ENCODE peak calls at places on chromosomes 5 and 9, in four cellular contexts. One of them, this sample, is unnamed.
A peak's percentile ranks its signal among the peaks of the same experiment; 100 is the strongest.

GRCh38 chr9:129559506-129559881 is 61.4 kb downstream of the C9orf50 start:
- DNase-seq in effector memory CD4-positive, alpha-beta T cell: no peak
- DNase-seq in GM23338: no peak
- DNase-seq in fibroblast of pulmonary artery: no peak
- DNase-seq in this sample: no peak

GRCh38 chr9:126838895-126839294 is 21.5 kb upstream of the ZBTB34 start:
- DNase-seq in effector memory CD4-positive, alpha-beta T cell: no peak
- DNase-seq in GM23338: no peak
- DNase-seq in fibroblast of pulmonary artery: no peak
- DNase-seq in this sample: no peak

GRCh38 chr9:103183569-103184191 is 188.5 kb downstream of the CYLC2 start:
- DNase-seq in effector memory CD4-positive, alpha-beta T cell: no peak
- DNase-seq in GM23338: peak; percentile 1
- DNase-seq in fibroblast of pulmonary artery: no peak
- DNase-seq in this sample: peak; percentile 53

GRCh38 chr5:115372121-115372520 is 75.7 kb upstream of the CCDC112 start:
- DNase-seq in effector memory CD4-positive, alpha-beta T cell: no peak
- DNase-seq in GM23338: no peak
- DNase-seq in fibroblast of pulmonary artery: peak; percentile 50
- DNase-seq in this sample: peak; percentile 67

GRCh38 chr5:73215891-73216610 is 43.1 kb downstream of the TMEM174 start:
- DNase-seq in effector memory CD4-positive, alpha-beta T cell: peak; percentile 26
- DNase-seq in GM23338: peak; percentile 89
- DNase-seq in fibroblast of pulmonary artery: peak; percentile 73
- DNase-seq in this sample: peak; percentile 78

GRCh38 chr9:37029304-37029775 is 4.7 kb downstream of the PAX5 start:
- DNase-seq in effector memory CD4-positive, alpha-beta T cell: no peak
- DNase-seq in GM23338: peak; percentile 54
- DNase-seq in fibroblast of pulmonary artery: no peak
- DNase-seq in this sample: no peak

GRCh38 chr5:132674671-132675506 is 1.1 kb downstream of the IL4 start:
- DNase-seq in effector memory CD4-positive, alpha-beta T cell: no peak
- DNase-seq in GM23338: no peak
- DNase-seq in fibroblast of pulmonary artery: peak; percentile 96
- DNase-seq in this sample: peak; percentile 95

GRCh38 chr5:139690385-139691274 is 42.5 kb downstream of the CXXC5 start:
- DNase-seq in effector memory CD4-positive, alpha-beta T cell: no peak
- DNase-seq in GM23338: peak; percentile 48
- DNase-seq in fibroblast of pulmonary artery: peak; percentile 50
- DNase-seq in this sample: no peak

GRCh38 chr5:90941002-90941720 is 382.6 kb downstream of the ADGRV1 start:
- DNase-seq in effector memory CD4-positive, alpha-beta T cell: no peak
- DNase-seq in GM23338: no peak
- DNase-seq in fibroblast of pulmonary artery: no peak
- DNase-seq in this sample: no peak

GRCh38 chr9:114500583-114501292 is 4.5 kb downstream of the WHRN start:
- DNase-seq in effector memory CD4-positive, alpha-beta T cell: no peak
- DNase-seq in GM23338: no peak
- DNase-seq in fibroblast of pulmonary artery: no peak
- DNase-seq in this sample: no peak

GRCh38 chr5:139468421-139468931 is 2.3 kb upstream of the SMIM33 start:
- DNase-seq in effector memory CD4-positive, alpha-beta T cell: no peak
- DNase-seq in GM23338: peak; percentile 51
- DNase-seq in fibroblast of pulmonary artery: no peak
- DNase-seq in this sample: peak; percentile 28

GRCh38 chr5:10885026-10885425 is 124.0 kb upstream of the DAP start:
- DNase-seq in effector memory CD4-positive, alpha-beta T cell: no peak
- DNase-seq in GM23338: no peak
- DNase-seq in fibroblast of pulmonary artery: no peak
- DNase-seq in this sample: peak; percentile 36

GRCh38 chr9:134992755-134993124 is 75.0 kb upstream of the FCN1 start:
- DNase-seq in effector memory CD4-positive, alpha-beta T cell: no peak
- DNase-seq in GM23338: no peak
- DNase-seq in fibroblast of pulmonary artery: no peak
- DNase-seq in this sample: no peak

GRCh38 chr9:84583866-84584265 is 85.7 kb upstream of the NTRK2 start:
- DNase-seq in effector memory CD4-positive, alpha-beta T cell: no peak
- DNase-seq in GM23338: no peak
- DNase-seq in fibroblast of pulmonary artery: no peak
- DNase-seq in this sample: peak; percentile 48

GRCh38 chr5:63070001-63070400 is 491.4 kb downstream of the LRRC70 start:
- DNase-seq in effector memory CD4-positive, alpha-beta T cell: no peak
- DNase-seq in GM23338: peak; percentile 19
- DNase-seq in fibroblast of pulmonary artery: no peak
- DNase-seq in this sample: no peak

GRCh38 chr9:14344846-14345585 is 31.1 kb upstream of the NFIB start:
- DNase-seq in effector memory CD4-positive, alpha-beta T cell: no peak
- DNase-seq in GM23338: peak; percentile 73
- DNase-seq in fibroblast of pulmonary artery: no peak
- DNase-seq in this sample: no peak

GRCh38 chr9:136148766-136149165 is 30.1 kb upstream of the TMEM250 start:
- DNase-seq in effector memory CD4-positive, alpha-beta T cell: no peak
- DNase-seq in GM23338: no peak
- DNase-seq in fibroblast of pulmonary artery: no peak
- DNase-seq in this sample: no peak

GRCh38 chr5:142063878-142064331 is 44.7 kb upstream of the NDFIP1 start:
- DNase-seq in effector memory CD4-positive, alpha-beta T cell: no peak
- DNase-seq in GM23338: peak; percentile 78
- DNase-seq in fibroblast of pulmonary artery: peak; percentile 80
- DNase-seq in this sample: no peak

GRCh38 chr5:179908528-179908927 is 831 bp upstream of the TBC1D9B start:
- DNase-seq in effector memory CD4-positive, alpha-beta T cell: no peak
- DNase-seq in GM23338: peak; percentile 84
- DNase-seq in fibroblast of pulmonary artery: no peak
- DNase-seq in this sample: no peak

GRCh38 chr9:129058965-129059795 is 21.7 kb upstream of the DOLPP1 start:
- DNase-seq in effector memory CD4-positive, alpha-beta T cell: no peak
- DNase-seq in GM23338: no peak
- DNase-seq in fibroblast of pulmonary artery: peak; percentile 33
- DNase-seq in this sample: no peak

GRCh38 chr5:160021818-160022446 is 13.0 kb downstream of the TTC1 start:
- DNase-seq in effector memory CD4-positive, alpha-beta T cell: peak; percentile 15
- DNase-seq in GM23338: peak; percentile 77
- DNase-seq in fibroblast of pulmonary artery: peak; percentile 84
- DNase-seq in this sample: peak; percentile 71

GRCh38 chr9:110049699-110050450 is 158.1 kb downstream of the C9orf152 start:
- DNase-seq in effector memory CD4-positive, alpha-beta T cell: no peak
- DNase-seq in GM23338: peak; percentile 69
- DNase-seq in fibroblast of pulmonary artery: peak; percentile 47
- DNase-seq in this sample: peak; percentile 39

GRCh38 chr9:123260340-123260739 is 8.0 kb downstream of the STRBP start:
- DNase-seq in effector memory CD4-positive, alpha-beta T cell: no peak
- DNase-seq in GM23338: no peak
- DNase-seq in fibroblast of pulmonary artery: no peak
- DNase-seq in this sample: no peak

GRCh38 chr5:135174315-135175096 is 140.5 kb upstream of the PITX1 start:
- DNase-seq in effector memory CD4-positive, alpha-beta T cell: no peak
- DNase-seq in GM23338: peak; percentile 69
- DNase-seq in fibroblast of pulmonary artery: no peak
- DNase-seq in this sample: no peak

GRCh38 chr9:123614503-123615258 is 258.7 kb downstream of the CRB2 start:
- DNase-seq in effector memory CD4-positive, alpha-beta T cell: no peak
- DNase-seq in GM23338: no peak
- DNase-seq in fibroblast of pulmonary artery: no peak
- DNase-seq in this sample: no peak

GRCh38 chr5:38715671-38716070 is 130.1 kb upstream of the OSMR start:
- DNase-seq in effector memory CD4-positive, alpha-beta T cell: no peak
- DNase-seq in GM23338: no peak
- DNase-seq in fibroblast of pulmonary artery: peak; percentile 31
- DNase-seq in this sample: no peak

GRCh38 chr9:129143461-129143927 is 32.3 kb downstream of the PTPA start:
- DNase-seq in effector memory CD4-positive, alpha-beta T cell: no peak
- DNase-seq in GM23338: peak; percentile 78
- DNase-seq in fibroblast of pulmonary artery: peak; percentile 97
- DNase-seq in this sample: no peak

GRCh38 chr9:18245911-18246310 is 228.0 kb upstream of the ADAMTSL1 start:
- DNase-seq in effector memory CD4-positive, alpha-beta T cell: no peak
- DNase-seq in GM23338: no peak
- DNase-seq in fibroblast of pulmonary artery: no peak
- DNase-seq in this sample: no peak

GRCh38 chr9:87873607-87874319 is 8.9 kb upstream of the SPATA31E1 start:
- DNase-seq in effector memory CD4-positive, alpha-beta T cell: no peak
- DNase-seq in GM23338: no peak
- DNase-seq in fibroblast of pulmonary artery: no peak
- DNase-seq in this sample: no peak

GRCh38 chr5:133967715-133968056 is 739 bp downstream of the C5orf15 start:
- DNase-seq in effector memory CD4-positive, alpha-beta T cell: no peak
- DNase-seq in GM23338: peak; percentile 47
- DNase-seq in fibroblast of pulmonary artery: peak; percentile 33
- DNase-seq in this sample: peak; percentile 10

GRCh38 chr5:43039468-43040286 is 442 bp downstream of the ANXA2R start:
- DNase-seq in effector memory CD4-positive, alpha-beta T cell: peak; percentile 43
- DNase-seq in GM23338: peak; percentile 60
- DNase-seq in fibroblast of pulmonary artery: peak; percentile 92
- DNase-seq in this sample: peak; percentile 77

DNA sequence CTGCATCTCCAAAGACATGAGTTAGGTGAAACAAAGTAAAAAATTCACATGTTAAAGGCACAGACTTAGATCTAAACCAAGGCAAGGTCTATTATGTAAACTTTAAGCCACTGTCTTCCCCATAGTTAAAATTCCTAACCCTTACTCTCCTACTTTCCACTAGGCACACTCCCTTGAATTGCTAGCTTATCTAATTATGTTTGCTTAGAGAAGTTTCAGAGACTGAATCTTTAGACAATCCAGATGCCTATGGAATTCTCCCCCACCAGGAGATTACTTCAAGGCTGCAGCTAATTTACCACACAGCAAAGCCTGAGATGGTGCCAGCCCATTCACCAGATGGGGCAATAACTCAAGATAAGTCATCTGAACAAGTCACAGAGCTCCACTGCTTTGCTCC is 803.1 kb upstream of the COX7C start:
- DNase-seq in effector memory CD4-positive, alpha-beta T cell: no peak
- DNase-seq in GM23338: peak; percentile 70
- DNase-seq in fibroblast of pulmonary artery: no peak
- DNase-seq in this sample: no peak
- H3K4me3 ChIP-seq in effector memory CD4-positive, alpha-beta T cell: no peak overlapping the region
- H3K4me3 ChIP-seq in GM23338: no peak overlapping the region
- H3K4me3 ChIP-seq in fibroblast of pulmonary artery: no peak overlapping the region
- H3K4me3 ChIP-seq in this sample: no peak overlapping the region

GRCh38 chr9:133273819-133274218 is 1.2 kb downstream of the ABO start:
- DNase-seq in effector memory CD4-positive, alpha-beta T cell: no peak
- DNase-seq in GM23338: no peak
- DNase-seq in fibroblast of pulmonary artery: no peak
- DNase-seq in this sample: no peak

GRCh38 chr9:133273098-133273497 is 1.9 kb downstream of the ABO start:
- DNase-seq in effector memory CD4-positive, alpha-beta T cell: no peak
- DNase-seq in GM23338: no peak
- DNase-seq in fibroblast of pulmonary artery: no peak
- DNase-seq in this sample: no peak

GRCh38 chr9:133276001-133276884 is 1.2 kb upstream of the ABO start:
- DNase-seq in effector memory CD4-positive, alpha-beta T cell: no peak
- DNase-seq in GM23338: no peak
- DNase-seq in fibroblast of pulmonary artery: no peak
- DNase-seq in this sample: no peak

GRCh38 chr9:133275105-133276000 is at the start of gene ABO:
- DNase-seq in effector memory CD4-positive, alpha-beta T cell: no peak
- DNase-seq in GM23338: peak; percentile 74
- DNase-seq in fibroblast of pulmonary artery: no peak
- DNase-seq in this sample: no peak

GRCh38 chr9:133274236-133275104 is 531 bp downstream of the ABO start:
- DNase-seq in effector memory CD4-positive, alpha-beta T cell: no peak
- DNase-seq in GM23338: peak; percentile 46
- DNase-seq in fibroblast of pulmonary artery: no peak
- DNase-seq in this sample: no peak
- H3K4me3 ChIP-seq in effector memory CD4-positive, alpha-beta T cell: no peak overlapping the region
- H3K4me3 ChIP-seq in GM23338: peak overlapping the region; percentile 63
- H3K4me3 ChIP-seq in fibroblast of pulmonary artery: no peak overlapping the region
- H3K4me3 ChIP-seq in this sample: no peak overlapping the region

GRCh38 chr5:126863402-126863801 is 86.5 kb downstream of the LMNB1 start:
- DNase-seq in effector memory CD4-positive, alpha-beta T cell: no peak
- DNase-seq in GM23338: no peak
- DNase-seq in fibroblast of pulmonary artery: no peak
- DNase-seq in this sample: no peak
- H3K4me3 ChIP-seq in effector memory CD4-positive, alpha-beta T cell: no peak overlapping the region
- H3K4me3 ChIP-seq in GM23338: no peak overlapping the region
- H3K4me3 ChIP-seq in fibroblast of pulmonary artery: no peak overlapping the region
- H3K4me3 ChIP-seq in this sample: no peak overlapping the region

DNA sequence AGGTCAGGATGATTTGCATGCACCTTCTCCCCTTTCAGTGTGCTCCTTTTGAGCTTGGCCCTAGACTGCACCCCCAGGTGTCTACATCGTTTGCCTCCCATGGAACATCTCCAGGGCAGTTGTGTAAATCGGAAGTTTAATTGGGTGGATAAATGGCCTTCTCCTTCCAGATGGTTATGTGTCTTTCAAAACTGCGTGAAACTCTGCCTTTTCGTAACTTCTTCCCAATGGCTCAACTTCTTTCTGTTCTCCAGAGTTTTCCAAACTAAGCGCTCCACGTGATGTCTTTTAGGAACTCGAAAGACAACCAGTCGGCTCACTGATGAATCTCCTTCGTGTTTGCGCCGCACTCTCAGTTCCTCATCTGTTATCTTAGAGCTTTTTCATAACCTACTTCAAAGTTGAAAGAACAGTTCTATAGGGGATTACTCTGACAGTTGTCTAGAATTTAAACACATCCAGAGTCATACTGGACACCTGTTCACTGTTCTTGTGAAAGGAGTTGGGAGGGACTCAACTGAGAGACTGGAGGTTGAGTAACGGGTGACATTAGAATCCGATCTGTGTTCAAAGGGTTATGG is 1.8 kb downstream of the ADAMTS19 start:
- DNase-seq in effector memory CD4-positive, alpha-beta T cell: no peak
- DNase-seq in GM23338: no peak
- DNase-seq in fibroblast of pulmonary artery: no peak
- DNase-seq in this sample: no peak
- H3K4me3 ChIP-seq in effector memory CD4-positive, alpha-beta T cell: no peak overlapping the region
- H3K4me3 ChIP-seq in GM23338: peak overlapping the region; percentile 87
- H3K4me3 ChIP-seq in fibroblast of pulmonary artery: peak overlapping the region; percentile 58
- H3K4me3 ChIP-seq in this sample: peak overlapping the region; percentile 62

DNA sequence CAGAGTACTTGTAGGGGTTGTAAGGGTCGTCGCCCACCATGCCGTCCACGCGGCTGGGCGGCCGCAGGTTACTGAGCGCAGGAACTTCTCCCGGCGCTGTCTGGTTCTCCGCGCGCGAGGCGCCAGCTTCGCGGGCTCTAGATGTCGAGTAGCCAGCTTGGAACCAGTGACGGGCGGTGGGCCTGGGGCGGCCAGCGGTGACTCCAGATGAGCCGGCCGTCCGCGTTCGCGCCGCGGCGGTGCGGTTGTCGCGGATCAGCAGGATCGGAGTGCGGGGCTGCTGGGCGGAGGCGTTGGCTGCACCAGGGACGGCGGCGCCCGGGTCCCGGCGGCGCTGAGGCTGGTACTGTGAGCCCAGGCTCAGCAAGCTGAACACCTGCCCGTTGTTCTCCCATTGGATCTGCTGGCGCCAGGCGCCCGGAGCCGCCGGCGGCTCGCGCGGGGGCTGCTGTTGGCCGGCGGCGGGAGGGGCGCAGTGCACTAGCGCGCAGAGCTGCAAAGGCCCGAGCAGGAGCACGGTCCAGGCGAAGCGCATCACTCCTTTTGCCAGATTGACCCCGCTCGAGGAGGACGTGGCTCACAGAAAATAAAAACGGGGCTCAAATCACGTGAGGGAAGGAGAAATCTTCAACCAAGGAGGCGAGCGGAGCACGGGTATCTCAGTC is 476 bp downstream of the LOX start:
- DNase-seq in effector memory CD4-positive, alpha-beta T cell: no peak
- DNase-seq in GM23338: peak; percentile 70
- DNase-seq in fibroblast of pulmonary artery: peak; percentile 45
- DNase-seq in this sample: peak; percentile 31
- H3K4me3 ChIP-seq in effector memory CD4-positive, alpha-beta T cell: peak overlapping the region; percentile 42
- H3K4me3 ChIP-seq in GM23338: peak overlapping the region; percentile 74
- H3K4me3 ChIP-seq in fibroblast of pulmonary artery: peak overlapping the region; percentile 78
- H3K4me3 ChIP-seq in this sample: peak overlapping the region; percentile 69